ENCODE peak calls at places on chromosomes 2 and 18, in four cellular contexts. F is HepG2, L is GM12878, A is H1. B is an unnamed sample.
A peak's percentile ranks its signal among the peaks of the same experiment; 100 is the strongest.

GRCh38 chr18:9015689-9016088 is 86.8 kb upstream of the NDUFV2 start:
- DNase-seq in A (no peak), L (no peak), F (no peak), B (no peak)

GRCh38 chr18:79001001-79001400 is 21.4 kb downstream of the SALL3 start:
- DNase-seq in F (no peak), A (no peak), L (no peak), B (no peak)

GRCh38 chr2:7825591-7826312 is 856.1 kb upstream of the ID2 start:
- DNase-seq in L (peak; percentile 78), F (peak; percentile 80), A (no peak), B (no peak)

GRCh38 chr2:128623776-128624424 is 305.2 kb upstream of the HS6ST1 start:
- DNase-seq in A (no peak), L (peak; percentile 34), F (no peak), B (no peak)

GRCh38 chr2:196170681-196171247 is 614 bp downstream of the STK17B start:
- DNase-seq in A (no peak), F (peak; percentile 9), L (no peak), B (no peak)

GRCh38 chr2:127165539-127165935 is 54.6 kb downstream of the CYP27C1 start:
- DNase-seq in L (no peak), A (peak; percentile 41), F (no peak), B (no peak)

GRCh38 chr2:84830095-84830494 is 50.8 kb downstream of the TRABD2A start:
- DNase-seq in A (no peak), L (no peak), F (no peak), B (no peak)

GRCh38 chr2:317501-318424 is 29.9 kb upstream of the ALKAL2 start:
- DNase-seq in A (no peak), L (no peak), F (no peak), B (no peak)

GRCh38 chr2:226981731-226982373 is 146.0 kb downstream of the RHBDD1 start:
- DNase-seq in F (no peak), L (no peak), A (no peak), B (no peak)

GRCh38 chr18:50982802-50983179 is 15.0 kb downstream of the ELAC1 start:
- DNase-seq in L (no peak), A (no peak), F (no peak), B (no peak)

GRCh38 chr18:51447351-51447896 is 249.9 kb upstream of the MEX3C start:
- DNase-seq in F (no peak), A (peak; percentile 48), L (no peak), B (no peak)

GRCh38 chr2:37790462-37790861 is 119.0 kb upstream of the CDC42EP3 start:
- DNase-seq in A (no peak), F (no peak), L (no peak), B (no peak)

GRCh38 chr2:172578054-172578453 is 22.2 kb downstream of the PDK1 start:
- DNase-seq in A (no peak), L (no peak), F (no peak), B (no peak)

GRCh38 chr18:58660915-58661314 is 10.3 kb upstream of the MALT1 start:
- DNase-seq in F (no peak), A (no peak), L (no peak), B (no peak)

GRCh38 chr2:146927080-146927714 is 917.6 kb upstream of the ACVR2A start:
- DNase-seq in F (peak; percentile 28), L (no peak), A (peak; percentile 58), B (peak; percentile 14)

GRCh38 chr18:44804033-44804432 is 123.3 kb downstream of the SETBP1 start:
- DNase-seq in A (no peak), L (no peak), F (no peak), B (no peak)

GRCh38 chr2:9964334-9964980 is 13.0 kb downstream of the GRHL1 start:
- DNase-seq in A (no peak), F (no peak), L (no peak), B (no peak)

GRCh38 chr2:9965119-9965822 is 13.8 kb downstream of the GRHL1 start:
- DNase-seq in F (no peak), L (no peak), A (no peak), B (no peak)

GRCh38 chr2:9959262-9959661 is 7.8 kb downstream of the GRHL1 start:
- DNase-seq in L (no peak), A (no peak), F (no peak), B (no peak)

GRCh38 chr2:9958057-9958456 is 6.6 kb downstream of the GRHL1 start:
- DNase-seq in L (no peak), F (no peak), A (no peak), B (no peak)

DNA sequence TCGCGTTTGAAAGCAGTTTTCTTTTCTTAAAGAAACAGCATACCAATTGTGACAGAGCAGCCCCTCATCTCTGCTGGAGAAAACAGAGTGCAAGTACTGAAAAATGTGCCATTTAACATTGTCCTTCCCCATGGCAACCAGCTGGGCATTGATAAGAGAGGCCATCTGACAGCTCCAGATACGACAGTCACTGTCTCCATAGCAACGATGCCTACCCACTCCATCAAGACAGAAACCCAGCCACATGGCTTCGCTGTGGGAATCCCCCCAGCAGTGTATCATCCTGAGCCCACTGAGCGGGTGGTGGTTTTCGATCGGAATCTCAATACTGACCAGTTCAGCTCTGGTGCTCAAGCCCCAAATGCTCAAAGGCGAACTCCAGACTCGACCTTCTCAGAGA is 9.5 kb downstream of the GRHL1 start:
- DNase-seq in F (no peak), L (no peak), A (no peak), B (peak; percentile 88)
- TF ChIP-seq TCF12 in F (no peak), L (no peak), A (no peak), B (no peak)

DNA sequence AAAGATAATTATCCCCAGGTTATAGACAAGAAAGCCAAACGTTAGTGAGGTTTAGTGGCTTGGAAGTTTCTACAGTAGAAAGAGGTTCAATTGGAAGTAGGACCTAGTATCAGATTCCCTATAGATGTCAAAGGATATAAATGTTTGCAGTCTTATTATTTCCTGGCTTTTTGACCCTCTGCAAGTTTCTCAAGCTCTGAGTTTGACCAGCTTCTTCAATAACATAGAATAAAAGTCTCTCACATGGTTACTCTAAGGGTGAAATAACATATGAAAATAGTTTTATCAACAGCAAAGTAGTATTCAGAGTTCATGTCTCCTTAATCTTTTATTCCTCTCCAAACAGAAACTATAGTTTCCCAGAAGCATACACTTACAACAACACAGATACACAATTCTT is 132.9 kb upstream of the RND3 start:
- DNase-seq in L (no peak), F (no peak), A (no peak), B (no peak)
- TF ChIP-seq TCF12 in L (no peak), F (no peak), A (no peak), B (no peak)

DNA sequence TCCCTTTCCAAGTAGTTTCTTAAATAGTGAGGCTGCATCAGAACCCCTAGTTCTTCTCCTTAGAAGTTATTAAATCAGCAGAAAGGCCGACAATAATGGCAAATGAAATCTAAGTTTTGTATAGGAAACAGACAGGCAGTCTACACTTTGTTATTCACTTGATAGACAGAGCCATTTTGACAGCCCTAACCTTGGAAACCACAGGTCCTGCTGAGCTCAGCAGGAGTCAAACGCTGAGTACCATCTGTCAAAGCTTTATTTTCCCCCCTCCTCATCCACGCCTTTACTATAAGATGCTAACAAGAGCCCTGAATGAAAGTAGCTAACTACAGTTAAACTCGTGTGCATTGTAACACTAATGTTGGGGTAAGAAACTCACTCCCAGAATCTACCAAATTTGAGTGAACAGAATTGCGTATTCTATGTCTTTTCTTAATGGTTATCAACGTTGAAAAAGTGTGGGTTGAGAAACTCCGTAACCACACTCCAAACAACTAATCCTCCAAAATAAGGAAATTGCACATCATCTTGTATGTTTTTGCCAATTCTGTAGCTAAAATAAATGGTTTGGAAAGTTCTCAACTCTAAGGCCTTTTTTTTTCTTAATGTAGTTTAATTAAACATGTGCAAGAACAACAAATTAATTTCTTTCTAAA is 90.6 kb upstream of the EFEMP1 start:
- DNase-seq in A (no peak), F (no peak), L (no peak), B (no peak)
- TF ChIP-seq TCF12 in A (peak; percentile 42), F (no peak), L (no peak), B (no peak)

GRCh38 chr18:55897101-55897500 is 309.1 kb upstream of the TCF4 start:
- DNase-seq in L (no peak), F (no peak), A (no peak), B (no peak)

GRCh38 chr18:55903911-55904310 is 315.9 kb upstream of the TCF4 start:
- DNase-seq in A (no peak), L (no peak), F (no peak), B (no peak)

GRCh38 chr18:55900380-55900779 is 312.4 kb upstream of the TCF4 start:
- DNase-seq in F (no peak), L (no peak), A (no peak), B (no peak)
- TF ChIP-seq TCF12 in F (no peak), L (no peak), A (no peak), B (peak; percentile 60)

DNA sequence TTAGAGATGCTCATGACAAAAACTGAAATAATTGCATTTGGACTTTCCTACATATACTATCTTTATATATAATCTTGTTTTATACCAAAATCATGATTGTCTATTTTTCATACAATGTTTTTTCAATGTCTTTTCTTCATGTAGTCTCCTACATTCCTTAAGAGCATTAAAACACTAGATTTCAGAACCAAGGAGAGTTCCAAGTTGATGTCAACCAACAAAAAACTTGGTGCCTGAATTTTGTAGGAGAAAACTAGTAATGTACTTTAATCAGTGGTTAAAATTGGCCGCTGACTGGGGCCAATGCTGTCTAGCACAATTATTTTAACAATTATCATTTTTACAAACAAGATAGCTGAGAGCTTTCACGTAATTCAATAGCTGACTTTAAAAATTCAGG is 678.8 kb downstream of the DCC start:
- DNase-seq in L (no peak), A (no peak), F (no peak), B (no peak)
- TF ChIP-seq TCF12 in L (no peak), A (no peak), F (no peak), B (no peak)

DNA sequence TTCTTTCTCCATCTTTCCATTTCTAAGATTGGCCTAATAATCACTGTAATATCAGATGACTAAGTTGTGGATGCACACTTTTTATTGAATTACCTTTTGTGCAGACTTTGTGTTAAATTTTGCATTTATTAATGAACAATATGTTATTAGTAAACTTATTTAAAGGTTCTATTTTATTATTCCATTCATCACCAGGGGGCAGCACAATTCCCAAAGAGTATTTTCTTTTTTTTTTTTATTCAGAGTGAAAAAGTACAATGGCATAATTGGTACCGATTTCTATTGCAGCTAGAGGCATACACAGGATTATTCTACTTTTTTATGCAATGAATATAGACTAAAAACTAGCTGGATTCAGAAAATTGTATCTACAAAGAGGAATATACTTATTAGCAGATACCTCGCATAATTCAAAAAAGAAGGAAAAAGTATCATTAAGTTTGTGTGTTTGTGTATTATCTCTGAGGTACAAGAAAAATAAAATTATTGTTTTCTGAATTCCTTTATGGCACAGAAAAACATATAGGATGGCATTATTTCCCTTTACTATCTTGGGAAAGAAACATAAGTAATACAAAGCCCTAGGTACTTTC is 390.6 kb downstream of the ERBB4 start:
- DNase-seq in F (peak; percentile 12), L (no peak), A (no peak), B (no peak)
- TF ChIP-seq TCF12 in F (no peak), L (no peak), A (no peak), B (no peak)

GRCh38 chr2:42117182-42117579 is 52.0 kb upstream of the EML4 start:
- DNase-seq in F (no peak), A (no peak), L (no peak), B (no peak)
- TF ChIP-seq TCF12 in F (no peak), A (no peak), L (no peak), B (no peak)

DNA sequence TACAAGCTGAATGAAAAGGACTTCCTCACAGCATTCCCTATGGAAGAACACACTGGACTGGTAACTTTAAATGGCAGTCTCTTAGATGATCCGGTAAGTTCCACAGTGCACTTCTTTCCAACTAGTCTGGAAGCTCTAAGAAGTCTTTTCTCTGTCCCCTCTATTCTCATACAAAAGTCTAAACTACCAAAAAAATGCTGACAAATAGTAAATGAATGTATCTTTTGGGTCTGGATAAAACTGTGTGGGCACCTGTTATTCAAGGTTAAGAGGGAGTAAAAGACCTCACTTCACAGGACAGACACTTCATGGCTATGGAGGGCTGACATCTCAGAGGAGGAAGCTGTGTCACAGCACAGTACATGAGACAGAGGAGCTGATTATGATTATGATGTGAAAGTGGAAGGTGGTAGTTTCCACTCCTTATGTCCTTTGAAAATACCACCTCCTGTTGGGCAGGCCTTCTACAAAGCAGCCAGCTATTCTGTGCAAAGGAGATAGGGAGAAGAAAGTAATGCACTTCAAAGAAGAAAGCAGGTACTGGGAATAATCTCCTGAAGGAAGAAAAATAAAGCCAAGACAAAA is 23.9 kb downstream of the CCDC93 start:
- DNase-seq in F (no peak), A (no peak), L (no peak), B (no peak)
- TF ChIP-seq TCF12 in F (no peak), A (no peak), L (no peak), B (no peak)